ENCODE peak calls at places on chromosomes 3 and 15, in nine cellular contexts. J, D, P, B, W, Z, H, X and O are unnamed samples.

GRCh38 chr3:54374214-54374855 is 252.0 kb downstream of the CACNA2D3 start:
- DNase-seq in J (no peak), X (peak; percentile 14), B (no peak), P (no peak), H (peak; percentile 31), D (no peak), W (no peak), Z (no peak), O (no peak)

GRCh38 chr3:24523988-24524727 is 29.5 kb upstream of the THRB start:
- DNase-seq in X (no peak), D (no peak), J (no peak), Z (no peak), B (no peak), P (no peak), W (no peak), H (no peak), O (no peak)

GRCh38 chr3:61381745-61382392 is 130.6 kb upstream of the FHIT start:
- DNase-seq in P (no peak), B (no peak), W (no peak), X (peak; percentile 71), J (peak; percentile 7), H (no peak), D (no peak), Z (no peak), O (no peak)

GRCh38 chr3:108407858-108408257 is 102.5 kb downstream of the MYH15 start:
- DNase-seq in Z (no peak), J (no peak), P (no peak), D (no peak), X (no peak), B (no peak), W (no peak), H (no peak), O (no peak)

GRCh38 chr15:62549345-62549970 is 384.4 kb upstream of the C2CD4B start:
- DNase-seq in B (no peak), D (no peak), H (no peak), P (no peak), W (no peak), J (peak; percentile 33), X (peak; percentile 27), Z (no peak), O (no peak)

GRCh38 chr15:34651962-34652725 is 68.7 kb upstream of the GOLGA8B start:
- DNase-seq in H (no peak), W (no peak), J (no peak), X (no peak), P (no peak), B (no peak), D (no peak), Z (no peak), O (no peak)

GRCh38 chr3:173945801-173946200 is 548.3 kb downstream of the NLGN1 start:
- DNase-seq in Z (no peak), J (no peak), W (no peak), P (no peak), H (no peak), X (no peak), D (no peak), B (no peak), O (no peak)

GRCh38 chr3:69855436-69856162 is 116.3 kb downstream of the MITF start:
- DNase-seq in J (peak; percentile 64), Z (no peak), D (no peak), B (no peak), X (no peak), H (no peak), W (no peak), P (no peak), O (no peak)

DNA sequence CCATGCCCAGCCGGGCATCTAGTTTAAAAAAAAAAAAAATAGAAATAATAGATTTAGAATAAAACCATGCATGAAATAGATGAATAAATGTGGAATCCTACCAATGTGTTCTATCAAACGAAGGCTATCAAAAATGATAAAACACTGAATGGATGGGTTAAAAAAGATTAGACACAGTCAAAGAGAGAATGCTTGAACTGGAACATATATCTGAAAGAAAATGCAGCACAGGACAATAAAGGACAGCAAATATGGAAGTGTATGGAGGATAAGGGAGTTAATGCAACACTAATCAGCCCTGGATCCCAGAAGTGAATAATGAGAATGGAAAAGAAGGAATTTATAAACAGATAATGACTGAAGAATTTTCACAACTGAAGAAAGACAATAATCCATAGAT is 571.7 kb downstream of the GRM7 start:
- DNase-seq in J (no peak), W (no peak), P (no peak), B (no peak), X (no peak), H (no peak), Z (no peak), D (no peak), O (no peak)
- H3K9me3 ChIP-seq in J (peaks cover 6% of the 10 kb centered on the region), W (no peaks in the 10 kb centered on the region), P (no peaks in the 10 kb centered on the region), B (no peaks in the 10 kb centered on the region), X (no peaks in the 10 kb centered on the region), H (no peaks in the 10 kb centered on the region), Z (peaks cover 11% of the 10 kb centered on the region), D (peaks cover 5% of the 10 kb centered on the region), O (no peaks in the 10 kb centered on the region)

GRCh38 chr3:123586966-123587365 is 2.1 kb upstream of the HACD2 start:
- DNase-seq in J (peak; percentile 40), D (no peak), Z (no peak), H (no peak), B (no peak), P (no peak), W (no peak), X (no peak), O (no peak)
- H3K9me3 ChIP-seq in J (peaks cover 6% of the 10 kb centered on the region), D (no peaks in the 10 kb centered on the region), Z (no peaks in the 10 kb centered on the region), H (no peaks in the 10 kb centered on the region), B (peaks cover 9% of the 10 kb centered on the region), P (no peaks in the 10 kb centered on the region), W (no peaks in the 10 kb centered on the region), X (no peaks in the 10 kb centered on the region), O (no peaks in the 10 kb centered on the region)

GRCh38 chr15:23567921-23568320 is 2.4 kb downstream of the MKRN3 start:
- DNase-seq in J (no peak), B (no peak), Z (no peak), D (no peak), P (no peak), W (no peak), X (no peak), H (no peak), O (no peak)

GRCh38 chr15:23569513-23569912 is 4.0 kb downstream of the MKRN3 start:
- DNase-seq in B (no peak), J (no peak), Z (no peak), D (no peak), P (no peak), H (no peak), X (no peak), W (no peak), O (no peak)

GRCh38 chr15:23564798-23565394 is 578 bp upstream of the MKRN3 start:
- DNase-seq in W (no peak), H (no peak), X (no peak), B (no peak), P (no peak), Z (no peak), J (no peak), D (no peak), O (no peak)

GRCh38 chr15:23565395-23566069 is at the start of gene MKRN3:
- DNase-seq in H (no peak), W (no peak), J (peak; percentile 7), P (no peak), X (no peak), Z (no peak), B (peak; percentile 17), D (no peak), O (no peak)

GRCh38 chr15:23566070-23567050 is 886 bp downstream of the MKRN3 start:
- DNase-seq in B (peak; percentile 24), Z (no peak), D (no peak), J (no peak), W (peak; percentile 13), P (no peak), X (no peak), H (no peak), O (peak; percentile 19)
- H3K9me3 ChIP-seq in B (no peaks in the 10 kb centered on the region), Z (no peaks in the 10 kb centered on the region), D (no peaks in the 10 kb centered on the region), J (peaks cover 15% of the 10 kb centered on the region), W (no peaks in the 10 kb centered on the region), P (no peaks in the 10 kb centered on the region), X (no peaks in the 10 kb centered on the region), H (no peaks in the 10 kb centered on the region), O (no peaks in the 10 kb centered on the region)

GRCh38 chr15:39609166-39609918 is 28.5 kb downstream of the THBS1 start:
- DNase-seq in W (no peak), J (no peak), X (no peak), P (no peak), D (no peak), B (no peak), Z (no peak), H (peak; percentile 79), O (no peak)
- H3K9me3 ChIP-seq in W (no peaks in the 10 kb centered on the region), J (peaks cover 13% of the 10 kb centered on the region), X (no peaks in the 10 kb centered on the region), P (no peaks in the 10 kb centered on the region), D (no peaks in the 10 kb centered on the region), B (peaks cover 9% of the 10 kb centered on the region), Z (peaks cover 21% of the 10 kb centered on the region), H (no peaks in the 10 kb centered on the region), O (peaks cover 9% of the 10 kb centered on the region)

GRCh38 chr3:59605944-59606534 is 556.2 kb upstream of the CFAP20DC start:
- DNase-seq in B (no peak), X (no peak), Z (no peak), P (no peak), J (no peak), W (no peak), H (no peak), D (no peak), O (no peak)
- H3K9me3 ChIP-seq in B (no peaks in the 10 kb centered on the region), X (no peaks in the 10 kb centered on the region), Z (no peaks in the 10 kb centered on the region), P (no peaks in the 10 kb centered on the region), J (no peaks in the 10 kb centered on the region), W (no peaks in the 10 kb centered on the region), H (no peaks in the 10 kb centered on the region), D (no peaks in the 10 kb centered on the region), O (no peaks in the 10 kb centered on the region)